ENCODE peak calls at places on chromosome 22, in four cellular contexts. R, V, K and P are unnamed samples.

GRCh38 chr22:28710112-28710888 is 30.7 kb upstream of the TTC28 start:
- DNase-seq in R (no peak), V (no peak), K (peak; percentile 93), P (peak; percentile 72)

GRCh38 chr22:29306175-29306829 is at the start of gene GAS2L1:
- DNase-seq in R (peak; percentile 88), K (peak; percentile 73), V (peak; percentile 76), P (peak; percentile 85)

GRCh38 chr22:39528681-39529486 is 3.7 kb downstream of the RPS19BP1 start:
- DNase-seq in R (peak; percentile 92), V (peak; percentile 88), K (peak; percentile 92), P (peak; percentile 85)

GRCh38 chr22:11613898-11614755 is 3913.9 kb upstream of the OR11H1 start:
- DNase-seq in R (no peak), K (no peak), V (no peak), P (no peak)

GRCh38 chr22:27801616-27802388 is at the start of gene MN1:
- DNase-seq in K (peak; percentile 35), V (peak; percentile 24), R (no peak), P (peak; percentile 63)

GRCh38 chr22:47286590-47286989 is 524.1 kb downstream of the TBC1D22A start:
- DNase-seq in V (no peak), R (no peak), K (no peak), P (no peak)

GRCh38 chr22:30078320-30079311 is 1.6 kb upstream of the HORMAD2 start:
- DNase-seq in V (peak; percentile 16), K (no peak), R (no peak), P (no peak)

GRCh38 chr22:36578619-36579018 is 49.7 kb upstream of the EIF3D start:
- DNase-seq in K (no peak), R (no peak), V (no peak), P (peak; percentile 36)

GRCh38 chr22:43844560-43845545 is 17.5 kb downstream of the SULT4A1 start:
- DNase-seq in K (no peak), V (no peak), R (no peak), P (no peak)